ENCODE peak calls at places on chromosome 22, in ten cellular contexts. X is HCT116, R is SK-N-SH, B is breast epithelium, S is transverse colon, P is Panc1, W is HepG2, U is sigmoid colon, L is stomach, Q is vagina. I is an unnamed sample. For H3K4me1, the result is how much of the 10 kb centered on the place peaks cover.

GRCh38 chr22:31734512-31734911 is 15.4 kb downstream of the PRR14L start:
- DNase-seq in Q (no peak), P (no peak), X (no peak), W (peak), R (peak), S (no peak), L (no peak), U (no peak), B (no peak), I (no peak)

GRCh38 chr22:23365961-23366360 is 185.7 kb downstream of the BCR start:
- DNase-seq in L (no peak), S (no peak), X (no peak), Q (no peak), U (no peak), B (no peak), W (no peak), P (no peak), R (no peak), I (no peak)

GRCh38 chr22:17060126-17060525 is 24.7 kb upstream of the IL17RA start:
- DNase-seq in X (no peak), S (no peak), R (no peak), Q (no peak), L (no peak), B (no peak), W (no peak), U (no peak), P (no peak), I (no peak)

GRCh38 chr22:23182289-23183106 is 2.2 kb downstream of the BCR start:
- DNase-seq in W (no peak), P (no peak), B (no peak), R (no peak), S (no peak), U (no peak), Q (no peak), L (no peak), X (no peak), I (no peak)

GRCh38 chr22:22925795-22926358 is 38.3 kb downstream of the IGLL5 start:
- DNase-seq in P (no peak), R (no peak), X (no peak), Q (no peak), U (no peak), W (no peak), S (no peak), L (no peak), B (no peak), I (no peak)

GRCh38 chr22:49480340-49480739 is 347.3 kb downstream of the BRD1 start:
- DNase-seq in B (no peak), L (no peak), U (no peak), Q (no peak), P (no peak), S (no peak), W (no peak), R (no peak), X (no peak), I (no peak)

GRCh38 chr22:49961601-49962011 is 1.0 kb downstream of the PIM3 start:
- DNase-seq in W (no peak), S (no peak), Q (no peak), B (no peak), U (no peak), R (no peak), L (no peak), X (no peak), P (no peak), I (no peak)

GRCh38 chr22:24819941-24820461 is 14.0 kb downstream of the SGSM1 start:
- DNase-seq in W (no peak), B (peak), U (peak), Q (no peak), X (no peak), R (peak), S (peak), L (peak), P (no peak), I (no peak)

GRCh38 chr22:17235149-17235655 is 16.0 kb upstream of the ADA2 start:
- DNase-seq in U (no peak), R (no peak), Q (no peak), L (no peak), B (no peak), W (no peak), P (no peak), S (no peak), X (no peak), I (peak)

GRCh38 chr22:21703684-21704316 is 31.8 kb downstream of the YPEL1 start:
- DNase-seq in L (no peak), W (no peak), S (no peak), X (no peak), R (no peak), Q (no peak), P (no peak), U (no peak), B (no peak), I (no peak)

GRCh38 chr22:34068011-34068410 is 147.7 kb upstream of the LARGE1 start:
- DNase-seq in U (no peak), R (no peak), X (no peak), W (no peak), S (no peak), L (no peak), P (no peak), Q (no peak), B (no peak), I (no peak)

GRCh38 chr22:38494939-38495338 is 11.2 kb downstream of the DDX17 start:
- DNase-seq in Q (no peak), P (no peak), X (no peak), S (no peak), U (no peak), L (no peak), R (no peak), B (no peak), W (no peak), I (no peak)

GRCh38 chr22:38501797-38502672 is 4.1 kb downstream of the DDX17 start:
- DNase-seq in Q (no peak), L (no peak), R (no peak), X (no peak), U (no peak), S (no peak), W (no peak), P (no peak), B (no peak), I (no peak)

GRCh38 chr22:38494498-38494897 is 11.6 kb downstream of the DDX17 start:
- DNase-seq in L (no peak), U (no peak), R (no peak), P (no peak), Q (no peak), X (no peak), W (no peak), B (no peak), S (no peak), I (no peak)

GRCh38 chr22:38503021-38503420 is 3.1 kb downstream of the DDX17 start:
- DNase-seq in R (no peak), Q (no peak), B (no peak), U (no peak), S (no peak), X (no peak), W (no peak), L (no peak), P (no peak), I (no peak)

DNA sequence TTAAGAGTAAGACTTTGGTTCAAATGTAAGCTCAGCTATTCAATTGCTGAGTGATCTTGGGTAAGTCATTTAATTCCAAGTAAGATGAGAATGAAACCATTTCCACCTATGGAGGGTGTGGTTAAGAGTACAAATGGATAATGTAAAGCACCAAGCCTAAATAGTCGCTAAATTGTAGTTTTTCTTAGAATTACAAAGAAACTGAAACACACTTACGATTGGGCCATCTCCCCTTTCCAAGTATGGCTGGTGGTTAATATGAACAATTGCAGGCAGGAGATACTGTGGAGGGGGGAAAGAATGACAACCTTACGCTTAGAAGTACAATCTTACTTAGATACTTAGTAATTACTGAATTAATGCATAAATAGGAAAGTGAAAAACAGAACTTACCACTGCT is 8.2 kb downstream of the DDX17 start:
- DNase-seq in S (no peak), Q (no peak), B (no peak), X (no peak), U (no peak), L (no peak), R (no peak), W (no peak), P (no peak), I (no peak)
- H3K4me1 ChIP-seq in S (under half), Q (under half), B (under half), X (under half), U (under half), L (under half), R (under half), W (under half), P (under half), I (half or more)

GRCh38 chr22:46674906-46675305 is 54.7 kb downstream of the GRAMD4 start:
- DNase-seq in U (no peak), X (no peak), S (no peak), B (no peak), R (no peak), Q (no peak), P (no peak), L (no peak), W (no peak), I (no peak)

GRCh38 chr22:46675479-46675878 is 55.3 kb downstream of the GRAMD4 start:
- DNase-seq in R (no peak), U (no peak), S (no peak), P (no peak), W (no peak), B (no peak), L (no peak), Q (no peak), X (no peak), I (no peak)

GRCh38 chr22:46673677-46674236 is 53.6 kb downstream of the GRAMD4 start:
- DNase-seq in R (no peak), Q (no peak), X (no peak), W (no peak), B (no peak), S (no peak), L (no peak), P (no peak), U (no peak), I (no peak)

GRCh38 chr22:46673205-46673604 is 53.0 kb downstream of the GRAMD4 start:
- DNase-seq in B (no peak), P (no peak), X (no peak), W (no peak), Q (no peak), L (no peak), S (no peak), R (peak), U (no peak), I (no peak)

GRCh38 chr22:46674367-46674781 is 54.2 kb downstream of the GRAMD4 start:
- DNase-seq in X (no peak), B (peak), R (no peak), W (no peak), U (peak), L (peak), P (no peak), Q (no peak), S (peak), I (peak)
- H3K4me3 ChIP-seq in X (no peak), B (no peak), R (no peak), W (no peak), U (no peak), L (no peak), P (no peak), Q (no peak), S (no peak), I (peak)

DNA sequence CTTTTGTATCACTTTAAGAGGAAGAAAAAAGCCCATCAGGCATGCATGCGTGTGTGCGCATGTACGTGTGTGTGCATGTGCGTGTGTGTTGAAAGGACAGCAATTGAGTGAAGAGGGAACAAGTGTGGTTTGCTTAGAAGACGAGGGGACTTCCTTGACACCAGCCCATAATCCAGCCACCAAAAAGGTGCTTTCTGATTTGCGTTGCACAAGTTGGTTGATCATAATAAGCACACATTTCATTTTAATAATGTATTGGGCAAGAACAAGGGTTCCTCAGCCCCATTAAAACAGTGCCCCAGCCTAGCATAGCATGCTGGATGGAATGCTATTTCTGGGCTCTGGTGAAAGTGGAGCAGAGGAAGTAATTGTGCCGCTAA is 493.1 kb downstream of the MIAT start:
- DNase-seq in P (no peak), L (no peak), W (no peak), X (no peak), U (no peak), S (no peak), B (no peak), R (no peak), Q (no peak), I (no peak)
- TF ChIP-seq POLR2AphosphoS5 in P (no peak), L (no peak), W (no peak), X (no peak), U (no peak), S (no peak), B (no peak), R (no peak), Q (no peak), I (no peak)

DNA sequence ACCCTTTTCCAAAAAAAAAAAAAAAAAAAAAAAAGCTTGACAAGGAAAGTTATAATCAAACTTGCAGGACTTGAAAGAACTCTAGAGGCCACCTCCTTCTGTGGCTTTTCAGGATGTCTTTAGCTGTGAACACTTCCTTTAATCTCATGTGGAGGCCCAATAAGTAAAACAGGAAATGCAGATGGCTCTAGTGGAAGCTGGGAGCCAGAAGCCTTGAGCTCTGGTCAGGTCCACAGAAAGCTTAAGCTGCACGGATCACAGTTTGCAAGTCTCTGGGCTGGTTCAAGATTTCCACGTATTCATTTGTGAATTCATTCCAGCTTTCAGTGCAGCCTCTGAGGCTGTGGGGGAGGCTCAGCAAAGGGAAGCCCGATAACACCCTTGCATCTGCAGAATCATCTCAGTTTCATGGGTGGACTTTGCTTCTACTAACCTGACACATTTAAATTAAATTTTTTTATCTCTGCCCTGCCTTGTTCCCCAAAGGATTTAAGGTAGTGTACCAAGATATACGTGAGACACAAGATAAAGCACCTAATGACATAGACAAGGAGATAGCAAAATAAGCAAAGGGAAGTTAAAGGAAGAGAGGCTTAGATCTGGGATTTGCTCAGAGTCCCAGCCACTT is 65.6 kb downstream of the ISX start:
- DNase-seq in W (no peak), S (no peak), L (no peak), Q (no peak), B (no peak), P (no peak), X (no peak), U (no peak), R (no peak), I (peak)
- H3K4me1 ChIP-seq in W (under half), S (under half), L (under half), Q (under half), B (under half), P (under half), X (under half), U (under half), R (under half), I (under half)

GRCh38 chr22:44755418-44755817 is 3.0 kb downstream of the ARHGAP8 start:
- DNase-seq in L (no peak), Q (no peak), R (no peak), S (no peak), W (no peak), U (no peak), B (no peak), X (no peak), P (no peak), I (peak)

GRCh38 chr22:44755000-44755399 is 2.6 kb downstream of the ARHGAP8 start:
- DNase-seq in S (no peak), Q (no peak), X (no peak), R (no peak), P (no peak), B (no peak), W (no peak), L (no peak), U (no peak), I (peak)

GRCh38 chr22:44753189-44754042 is 1.0 kb downstream of the ARHGAP8 start:
- DNase-seq in U (no peak), Q (no peak), R (no peak), P (no peak), X (no peak), L (no peak), W (no peak), B (peak), S (no peak), I (peak)

GRCh38 chr22:44750481-44750880 is 1.9 kb upstream of the ARHGAP8 start:
- DNase-seq in P (no peak), U (no peak), S (no peak), L (no peak), B (no peak), Q (no peak), R (no peak), X (no peak), W (no peak), I (no peak)

DNA sequence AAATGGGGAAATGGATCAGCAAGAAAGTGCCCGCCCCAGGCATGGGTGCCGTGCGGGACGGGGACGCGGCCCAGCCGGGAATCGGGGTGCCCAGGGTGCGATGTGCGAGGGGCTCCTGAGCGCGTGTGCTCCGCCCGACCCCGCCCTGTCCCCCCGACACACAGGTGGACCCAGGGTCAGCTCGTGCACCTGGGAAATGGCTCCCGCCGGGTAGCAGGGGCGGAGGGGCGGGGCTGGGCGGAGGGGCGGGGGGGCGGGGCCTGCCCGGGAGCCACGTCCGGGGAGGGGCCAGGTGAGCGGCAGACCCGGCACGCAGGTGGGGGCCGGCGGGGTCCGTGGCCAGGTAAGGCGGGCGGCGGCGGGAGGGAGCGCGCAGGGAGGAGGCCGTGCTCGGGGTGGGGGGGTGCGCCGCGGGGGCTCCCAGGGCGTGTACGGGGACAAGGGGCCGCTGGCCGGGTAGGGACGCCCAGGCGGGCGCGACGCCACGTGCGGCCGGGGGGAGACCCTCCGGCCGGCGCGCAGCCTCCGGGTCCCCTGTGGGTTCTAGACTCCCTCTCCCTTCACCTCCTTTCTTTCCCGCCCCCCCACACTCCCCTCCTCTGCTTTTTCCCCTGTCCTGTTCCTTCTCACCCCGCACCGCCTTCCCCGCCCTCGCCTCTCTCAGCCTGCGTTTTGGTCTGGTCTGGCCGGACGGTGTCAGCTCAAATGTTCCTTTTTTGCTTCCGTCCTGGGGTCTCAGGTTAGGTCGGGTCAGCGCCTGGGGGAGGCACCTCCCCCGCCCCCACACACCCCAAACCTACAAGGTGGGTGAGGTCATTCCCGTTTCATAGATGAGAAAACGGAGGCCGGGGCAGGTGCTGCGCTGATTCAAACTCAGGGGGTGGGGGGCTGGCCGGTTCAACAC is at the start of gene ARHGAP8:
- DNase-seq in R (peak), Q (no peak), P (no peak), U (no peak), L (peak), B (no peak), W (no peak), S (peak), X (no peak), I (peak)
- H3K4me3 ChIP-seq in R (no peak), Q (peak), P (peak), U (no peak), L (peak), B (peak), W (no peak), S (peak), X (peak), I (peak)

DNA sequence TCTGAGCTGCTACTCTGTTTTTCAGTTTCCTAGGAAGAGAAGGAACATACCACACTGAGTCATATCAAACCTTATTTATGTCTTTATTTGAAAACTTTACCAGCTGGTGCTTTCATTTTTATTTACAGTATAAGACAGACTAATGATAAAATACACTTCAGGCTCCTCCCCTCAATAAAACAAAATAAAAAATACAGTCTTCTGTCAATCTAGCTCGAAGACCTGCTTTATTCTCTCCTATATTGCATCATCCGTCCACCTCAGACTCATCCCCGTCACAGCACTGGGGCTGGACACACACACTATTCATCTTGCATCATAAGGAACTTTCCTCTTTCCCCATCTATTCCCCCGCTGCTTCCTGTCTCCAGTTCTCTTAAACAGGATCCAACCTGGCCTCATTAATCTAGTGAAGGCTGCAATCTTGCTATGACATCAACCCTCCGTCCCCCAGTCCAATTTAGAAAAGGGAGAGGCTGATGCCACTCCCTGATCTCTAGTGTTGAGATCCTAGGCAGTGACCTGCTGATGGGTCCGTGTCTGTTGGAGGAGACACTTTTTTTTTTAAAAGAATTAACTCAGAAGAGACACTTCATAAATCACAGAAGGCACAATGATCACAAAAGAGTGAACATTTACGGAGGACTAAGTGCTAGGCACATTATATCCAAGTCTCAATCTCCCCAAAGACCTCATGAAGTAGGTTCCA is 1.1 kb downstream of the XBP1 start:
- DNase-seq in B (peak), W (peak), S (peak), L (no peak), R (peak), X (peak), Q (no peak), P (peak), U (peak), I (no peak)
- TF ChIP-seq POLR2AphosphoS5 in B (peak), W (peak), S (peak), L (peak), R (peak), X (no peak), Q (peak), P (no peak), U (peak), I (peak)